ENCODE peak calls at places on chromosome 22, in four cellular contexts. Y is AG08396, A is progenitor cell of endocrine pancreas, P is left colon. Z is an unnamed sample.
A peak's percentile ranks its signal among the peaks of the same experiment; 100 is the strongest.

GRCh38 chr22:26835929-26836528 is 178.6 kb downstream of the MIAT start:
- DNase-seq in A (peak; percentile 30), Y (peak; percentile 48), P (no peak), Z (peak; percentile 44)

GRCh38 chr22:28442264-28442950 is 237.2 kb downstream of the TTC28 start:
- DNase-seq in Y (peak; percentile 88), A (peak; percentile 75), P (peak; percentile 73), Z (peak; percentile 64)

GRCh38 chr22:50716291-50717024 is 21.5 kb upstream of the ACR start:
- DNase-seq in P (no peak), Y (no peak), A (no peak), Z (no peak)

GRCh38 chr22:45639747-45640102 is 31.9 kb upstream of the ATXN10 start:
- DNase-seq in Y (no peak), P (no peak), A (no peak), Z (no peak)

GRCh38 chr22:22133910-22134309 is 110.7 kb upstream of the VPREB1 start:
- DNase-seq in Y (no peak), P (no peak), A (no peak), Z (no peak)

GRCh38 chr22:23496445-23496833 is 83.7 kb downstream of the IGLL1 start:
- DNase-seq in Y (no peak), A (no peak), P (no peak), Z (no peak)

GRCh38 chr22:45019861-45020655 is 10.3 kb upstream of the PHF21B start:
- DNase-seq in P (no peak), A (no peak), Y (no peak), Z (no peak)

GRCh38 chr22:20657963-20658362 is 116.0 kb upstream of the SERPIND1 start:
- DNase-seq in Y (no peak), P (no peak), A (no peak), Z (no peak)

Z was measured in fibroblast of mammary gland.